ENCODE peak calls at places on chromosome 1, in nine cellular contexts. I is IMR-90, S is suprapubic skin, H is heart left ventricle, N is A549, V is HepG2, L is prostate gland, Q is K562, P is transverse colon. T is an unnamed sample.

GRCh38 chr1:152801333-152801732 is 4.8 kb downstream of the LCE1D start:
- DNase-seq in I (no peak), S (no peak), H (no peak), N (no peak), V (no peak), L (no peak), Q (no peak), P (no peak), T (no peak)

GRCh38 chr1:153397056-153397923 is 6.4 kb upstream of the S100A8 start:
- DNase-seq in I (no peak), S (no peak), H (no peak), N (no peak), V (no peak), L (no peak), Q (no peak), P (no peak), T (no peak)

GRCh38 chr1:223266632-223267172 is 97.3 kb downstream of the SUSD4 start:
- DNase-seq in I (no peak), S (no peak), H (no peak), N (no peak), V (no peak), L (no peak), Q (no peak), P (no peak), T (no peak)

GRCh38 chr1:172533511-172534116 is 664 bp downstream of the SUCO start:
- DNase-seq in I (peak; percentile 36), S (peak; percentile 73), H (no peak), N (peak; percentile 22), V (peak; percentile 10), L (peak; percentile 44), Q (peak; percentile 58), P (no peak), T (peak; percentile 88)

GRCh38 chr1:212344905-212345304 is 59.7 kb downstream of the PPP2R5A start:
- DNase-seq in I (no peak), S (no peak), H (no peak), N (no peak), V (no peak), L (no peak), Q (no peak), P (no peak), T (no peak)

GRCh38 chr1:59814180-59814900 is 409 bp upstream of the HOOK1 start:
- DNase-seq in I (no peak), S (peak; percentile 79), H (peak; percentile 83), N (peak; percentile 90), V (peak; percentile 97), L (peak; percentile 93), Q (no peak), P (peak; percentile 94), T (peak; percentile 93)

GRCh38 chr1:18508084-18508483 is 27.4 kb downstream of the KLHDC7A start:
- DNase-seq in I (no peak), S (no peak), H (no peak), N (no peak), V (no peak), L (no peak), Q (no peak), P (no peak), T (no peak)

GRCh38 chr1:231335663-231336602 is 1.7 kb downstream of the EXOC8 start:
- DNase-seq in I (no peak), S (no peak), H (no peak), N (no peak), V (peak; percentile 29), L (no peak), Q (peak; percentile 46), P (no peak), T (no peak)

GRCh38 chr1:27538793-27539192 is 48.8 kb upstream of the WASF2 start:
- DNase-seq in I (peak; percentile 78), S (no peak), H (no peak), N (peak; percentile 50), V (no peak), L (no peak), Q (peak; percentile 71), P (no peak), T (no peak)

GRCh38 chr1:230354005-230354404 is 72.1 kb downstream of the PGBD5 start:
- DNase-seq in I (no peak), S (no peak), H (no peak), N (no peak), V (no peak), L (no peak), Q (no peak), P (no peak), T (no peak)

GRCh38 chr1:26077524-26077923 is 10.1 kb upstream of the TRIM63 start:
- DNase-seq in I (no peak), S (no peak), H (no peak), N (no peak), V (no peak), L (no peak), Q (no peak), P (no peak), T (no peak)

GRCh38 chr1:226875641-226876295 is 5.4 kb downstream of the PSEN2 start:
- DNase-seq in I (peak; percentile 51), S (no peak), H (no peak), N (peak; percentile 65), V (no peak), L (no peak), Q (peak; percentile 88), P (peak; percentile 70), T (no peak)

GRCh38 chr1:23867542-23867952 is 543 bp downstream of the FUCA1 start:
- DNase-seq in I (no peak), S (no peak), H (no peak), N (no peak), V (no peak), L (no peak), Q (peak; percentile 45), P (no peak), T (no peak)

GRCh38 chr1:43687301-43688108 is 19.8 kb upstream of the ST3GAL3 start:
- DNase-seq in I (no peak), S (no peak), H (no peak), N (no peak), V (no peak), L (no peak), Q (no peak), P (peak; percentile 15), T (no peak)

GRCh38 chr1:38296047-38296446 is 249.5 kb upstream of the POU3F1 start:
- DNase-seq in I (no peak), S (no peak), H (no peak), N (no peak), V (no peak), L (no peak), Q (no peak), P (no peak), T (no peak)

GRCh38 chr1:210233495-210234253 is 1.1 kb downstream of the SERTAD4 start:
- DNase-seq in I (peak; percentile 52), S (no peak), H (peak; percentile 45), N (peak; percentile 40), V (no peak), L (peak; percentile 45), Q (peak; percentile 30), P (peak; percentile 54), T (no peak)
- TF ChIP-seq POLR2A in I (no peak), S (no peak), H (no peak), N (no peak), V (no peak), L (peak; percentile 18), Q (no peak), P (peak; percentile 16), T (no peak)

GRCh38 chr1:3396411-3396810 is 58.1 kb upstream of the ARHGEF16 start:
- DNase-seq in I (no peak), S (no peak), H (no peak), N (no peak), V (no peak), L (no peak), Q (no peak), P (no peak), T (no peak)

GRCh38 chr1:3390291-3390690 is 64.2 kb upstream of the ARHGEF16 start:
- DNase-seq in I (no peak), S (no peak), H (no peak), N (no peak), V (no peak), L (no peak), Q (no peak), P (no peak), T (no peak)

GRCh38 chr1:3393987-3394920 is 60.2 kb upstream of the ARHGEF16 start:
- DNase-seq in I (no peak), S (no peak), H (peak; percentile 51), N (no peak), V (no peak), L (no peak), Q (no peak), P (no peak), T (no peak)

GRCh38 chr1:3391711-3392110 is 62.8 kb upstream of the ARHGEF16 start:
- DNase-seq in I (no peak), S (no peak), H (no peak), N (no peak), V (no peak), L (no peak), Q (no peak), P (no peak), T (no peak)

GRCh38 chr1:3393024-3393986 is 61.2 kb upstream of the ARHGEF16 start:
- DNase-seq in I (peak; percentile 12), S (no peak), H (peak; percentile 89), N (no peak), V (no peak), L (no peak), Q (no peak), P (peak; percentile 20), T (no peak)
- H3K4me3 ChIP-seq in I (no peak overlapping the region), S (peak overlapping the region; percentile 3), H (peak overlapping the region; percentile 54), N (no peak overlapping the region), V (peak overlapping the region; percentile 39), L (no peak overlapping the region), Q (no peak overlapping the region), P (peak overlapping the region; percentile 30), T (no peak overlapping the region)

GRCh38 chr1:15683411-15684039 is 595 bp upstream of the PLEKHM2 start:
- DNase-seq in I (no peak), S (no peak), H (no peak), N (no peak), V (no peak), L (no peak), Q (no peak), P (no peak), T (peak; percentile 88)

GRCh38 chr1:15684468-15685283 is 556 bp downstream of the PLEKHM2 start:
- DNase-seq in I (no peak), S (peak; percentile 85), H (peak; percentile 53), N (no peak), V (no peak), L (no peak), Q (peak; percentile 79), P (peak; percentile 47), T (peak; percentile 91)

GRCh38 chr1:15685820-15686219 is 1.7 kb downstream of the PLEKHM2 start:
- DNase-seq in I (no peak), S (no peak), H (no peak), N (no peak), V (no peak), L (no peak), Q (no peak), P (no peak), T (no peak)

GRCh38 chr1:15682886-15683410 is 1.2 kb upstream of the PLEKHM2 start:
- DNase-seq in I (no peak), S (no peak), H (no peak), N (no peak), V (no peak), L (no peak), Q (no peak), P (no peak), T (no peak)

GRCh38 chr1:15684042-15684461 is at the start of gene PLEKHM2:
- DNase-seq in I (peak; percentile 35), S (no peak), H (peak; percentile 48), N (no peak), V (no peak), L (no peak), Q (peak; percentile 72), P (peak; percentile 50), T (peak; percentile 89)
- TF ChIP-seq POLR2A in I (peak; percentile 57), S (peak; percentile 75), H (no peak), N (peak; percentile 60), V (peak; percentile 56), L (no peak), Q (peak; percentile 49), P (no peak), T (no peak)

GRCh38 chr1:93437976-93438605 is 9.8 kb upstream of the FNBP1L start:
- DNase-seq in I (peak; percentile 65), S (no peak), H (no peak), N (peak; percentile 51), V (peak; percentile 49), L (no peak), Q (peak; percentile 52), P (no peak), T (no peak)
- H3K4me3 ChIP-seq in I (no peak overlapping the region), S (no peak overlapping the region), H (no peak overlapping the region), N (no peak overlapping the region), V (no peak overlapping the region), L (no peak overlapping the region), Q (no peak overlapping the region), P (no peak overlapping the region), T (no peak overlapping the region)